ENCODE peak calls at places on chromosomes 2 and 18, in eight cellular contexts. V, X, F, T, O, A, Q and S are unnamed samples.

GRCh38 chr2:63819765-63820717 is 21.7 kb upstream of the UGP2 start:
- DNase-seq in X (no peak), Q (peak), F (peak), O (no peak), T (no peak), V (no peak), A (no peak), S (no peak)

GRCh38 chr18:53971331-53971730 is 253.1 kb downstream of the MBD2 start:
- DNase-seq in X (no peak), T (no peak), A (no peak), F (peak), O (no peak), V (no peak), Q (no peak), S (no peak)

GRCh38 chr2:205358351-205358815 is 323.9 kb upstream of the NRP2 start:
- DNase-seq in X (no peak), Q (peak), F (peak), V (no peak), O (no peak), T (no peak), A (no peak), S (no peak)

GRCh38 chr2:62137431-62137830 is 58.5 kb upstream of the B3GNT2 start:
- DNase-seq in V (no peak), T (no peak), F (no peak), X (no peak), A (no peak), O (no peak), Q (no peak), S (no peak)

GRCh38 chr2:220101902-220102301 is 474.5 kb downstream of the SLC4A3 start:
- DNase-seq in V (no peak), Q (no peak), O (no peak), T (no peak), F (no peak), A (no peak), X (no peak), S (no peak)

GRCh38 chr2:202169826-202170424 is 68.5 kb downstream of the SUMO1 start:
- DNase-seq in F (no peak), T (no peak), X (no peak), A (no peak), V (no peak), Q (no peak), O (no peak), S (no peak)

GRCh38 chr2:37780097-37780676 is 108.7 kb upstream of the CDC42EP3 start:
- DNase-seq in Q (peak), T (no peak), X (no peak), A (no peak), F (peak), O (no peak), V (no peak), S (no peak)

GRCh38 chr2:88429929-88430328 is 22.6 kb downstream of the FOXI3 start:
- DNase-seq in Q (no peak), X (no peak), T (no peak), O (no peak), F (no peak), A (no peak), V (no peak), S (no peak)

GRCh38 chr2:200812122-200813022 is 662 bp downstream of the BZW1 start:
- DNase-seq in X (peak), T (peak), Q (peak), F (peak), O (peak), V (peak), A (peak), S (peak)